ENCODE peak calls at places on chromosomes 5 and 9, in nine cellular contexts. E is aorta; U is tibial nerve; S is foreskin keratinocyte; T is trophoblast cell; B is CD8-positive, alpha-beta memory T cell; C is A673; I is uterus; Y is fibroblast of lung. L is an unnamed sample.

GRCh38 chr5:157236423-157236822 is 29.5 kb upstream of the CYFIP2 start:
- DNase-seq in E (no peak), U (no peak), S (no peak), T (no peak), B (no peak), C (no peak), I (no peak), Y (no peak), L (no peak)

GRCh38 chr5:862367-863243 is 11.8 kb upstream of the ZDHHC11 start:
- DNase-seq in E (no peak), U (no peak), S (no peak), T (peak), B (no peak), C (no peak), I (no peak), Y (peak), L (peak)

GRCh38 chr9:34382879-34383278 is 6.2 kb upstream of the MYORG start:
- DNase-seq in E (no peak), U (no peak), S (no peak), T (no peak), B (no peak), C (no peak), I (no peak), Y (no peak), L (no peak)

GRCh38 chr5:116864157-116864837 is 289.7 kb upstream of the SEMA6A start:
- DNase-seq in E (no peak), U (no peak), S (no peak), T (no peak), B (no peak), C (no peak), I (no peak), Y (peak), L (no peak)

GRCh38 chr5:174563899-174564298 is 160.5 kb upstream of the MSX2 start:
- DNase-seq in E (no peak), U (no peak), S (no peak), T (no peak), B (no peak), C (no peak), I (no peak), Y (no peak), L (no peak)

GRCh38 chr9:88936668-88937067 is 54.6 kb upstream of the S1PR3 start:
- DNase-seq in E (no peak), U (peak), S (no peak), T (no peak), B (no peak), C (no peak), I (peak), Y (peak), L (no peak)

GRCh38 chr5:163407034-163407652 is 30.3 kb upstream of the CCNG1 start:
- DNase-seq in E (no peak), U (no peak), S (no peak), T (no peak), B (no peak), C (peak), I (no peak), Y (peak), L (peak)

GRCh38 chr5:88684136-88684500 is 198.9 kb downstream of the MEF2C start:
- DNase-seq in E (no peak), U (no peak), S (no peak), T (no peak), B (no peak), C (no peak), I (no peak), Y (no peak), L (no peak)

GRCh38 chr5:131277875-131278795 is 14.3 kb downstream of the CDC42SE2 start:
- DNase-seq in E (no peak), U (no peak), S (no peak), T (no peak), B (peak), C (no peak), I (no peak), Y (no peak), L (no peak)

GRCh38 chr5:118768607-118769175 is 219.7 kb downstream of the DTWD2 start:
- DNase-seq in E (no peak), U (no peak), S (no peak), T (no peak), B (no peak), C (no peak), I (no peak), Y (no peak), L (no peak)

GRCh38 chr5:69030663-69031062 is 63.2 kb upstream of the SLC30A5 start:
- DNase-seq in E (no peak), U (no peak), S (no peak), T (no peak), B (no peak), C (peak), I (no peak), Y (no peak), L (no peak)

GRCh38 chr9:114288233-114289051 is 34.5 kb upstream of the ORM1 start:
- DNase-seq in E (peak), U (peak), S (peak), T (peak), B (no peak), C (no peak), I (peak), Y (peak), L (peak)

GRCh38 chr5:113171520-113171919 is 194.9 kb downstream of the DCP2 start:
- DNase-seq in E (no peak), U (no peak), S (no peak), T (no peak), B (no peak), C (no peak), I (no peak), Y (no peak), L (no peak)

GRCh38 chr5:74201334-74202081 is 439.0 kb downstream of the ENC1 start:
- DNase-seq in E (no peak), U (peak), S (peak), T (no peak), B (no peak), C (peak), I (no peak), Y (peak), L (peak)

GRCh38 chr5:107538331-107539162 is 132.2 kb downstream of the EFNA5 start:
- DNase-seq in E (no peak), U (no peak), S (no peak), T (peak), B (no peak), C (peak), I (no peak), Y (peak), L (no peak)

GRCh38 chr9:11142965-11143738 is 530.4 kb upstream of the PTPRD start:
- DNase-seq in E (no peak), U (no peak), S (no peak), T (no peak), B (no peak), C (no peak), I (no peak), Y (no peak), L (peak)

GRCh38 chr5:685262-686171 is 7.6 kb downstream of the TPPP start:
- DNase-seq in E (peak), U (no peak), S (no peak), T (no peak), B (no peak), C (no peak), I (peak), Y (no peak), L (no peak)

GRCh38 chr5:143976055-143976454 is 164.1 kb downstream of the HMHB1 start:
- DNase-seq in E (no peak), U (no peak), S (no peak), T (no peak), B (no peak), C (no peak), I (no peak), Y (peak), L (peak)

GRCh38 chr5:142016576-142016975 is 3.7 kb upstream of the GNPDA1 start:
- DNase-seq in E (no peak), U (no peak), S (no peak), T (no peak), B (peak), C (no peak), I (no peak), Y (no peak), L (no peak)

GRCh38 chr9:107465467-107466451 is 23.8 kb downstream of the KLF4 start:
- DNase-seq in E (peak), U (peak), S (no peak), T (peak), B (no peak), C (peak), I (peak), Y (peak), L (peak)

GRCh38 chr5:96565843-96566242 is 96.3 kb upstream of the CAST start:
- DNase-seq in E (no peak), U (no peak), S (peak), T (no peak), B (no peak), C (peak), I (no peak), Y (peak), L (peak)

GRCh38 chr5:51652980-51653379 is 269.7 kb downstream of the ISL1 start:
- DNase-seq in E (no peak), U (no peak), S (peak), T (no peak), B (no peak), C (no peak), I (no peak), Y (peak), L (peak)

GRCh38 chr9:106583751-106584150 is 279.2 kb upstream of the ZNF462 start:
- DNase-seq in E (no peak), U (no peak), S (peak), T (no peak), B (no peak), C (no peak), I (no peak), Y (peak), L (peak)

GRCh38 chr5:136046231-136046630 is 17.4 kb downstream of the TGFBI start:
- DNase-seq in E (peak), U (no peak), S (no peak), T (no peak), B (no peak), C (no peak), I (no peak), Y (no peak), L (no peak)

GRCh38 chr9:75033789-75034473 is 5.8 kb upstream of the CARNMT1 start:
- DNase-seq in E (no peak), U (no peak), S (no peak), T (no peak), B (no peak), C (no peak), I (no peak), Y (no peak), L (no peak)

GRCh38 chr9:135570456-135570855 is 8.9 kb downstream of the PAEP start:
- DNase-seq in E (no peak), U (no peak), S (no peak), T (no peak), B (no peak), C (no peak), I (no peak), Y (no peak), L (no peak)

GRCh38 chr9:93096131-93096802 is at the start of gene CARD19:
- DNase-seq in E (peak), U (peak), S (no peak), T (peak), B (peak), C (no peak), I (peak), Y (peak), L (peak)

GRCh38 chr5:10760033-10760975 is 730 bp downstream of the DAP start:
- DNase-seq in E (no peak), U (no peak), S (no peak), T (peak), B (peak), C (peak), I (peak), Y (peak), L (peak)

GRCh38 chr5:111931658-111932057 is 174.7 kb upstream of the NREP start:
- DNase-seq in E (no peak), U (no peak), S (no peak), T (no peak), B (no peak), C (no peak), I (no peak), Y (peak), L (no peak)

GRCh38 chr9:121266906-121267650 is 884 bp upstream of the GSN start:
- DNase-seq in E (no peak), U (no peak), S (no peak), T (no peak), B (no peak), C (no peak), I (peak), Y (peak), L (no peak)
- H3K27ac ChIP-seq in E (no peak), U (peak), S (peak), T (no peak), B (no peak), C (no peak), I (peak), Y (no peak), L (no peak)

DNA sequence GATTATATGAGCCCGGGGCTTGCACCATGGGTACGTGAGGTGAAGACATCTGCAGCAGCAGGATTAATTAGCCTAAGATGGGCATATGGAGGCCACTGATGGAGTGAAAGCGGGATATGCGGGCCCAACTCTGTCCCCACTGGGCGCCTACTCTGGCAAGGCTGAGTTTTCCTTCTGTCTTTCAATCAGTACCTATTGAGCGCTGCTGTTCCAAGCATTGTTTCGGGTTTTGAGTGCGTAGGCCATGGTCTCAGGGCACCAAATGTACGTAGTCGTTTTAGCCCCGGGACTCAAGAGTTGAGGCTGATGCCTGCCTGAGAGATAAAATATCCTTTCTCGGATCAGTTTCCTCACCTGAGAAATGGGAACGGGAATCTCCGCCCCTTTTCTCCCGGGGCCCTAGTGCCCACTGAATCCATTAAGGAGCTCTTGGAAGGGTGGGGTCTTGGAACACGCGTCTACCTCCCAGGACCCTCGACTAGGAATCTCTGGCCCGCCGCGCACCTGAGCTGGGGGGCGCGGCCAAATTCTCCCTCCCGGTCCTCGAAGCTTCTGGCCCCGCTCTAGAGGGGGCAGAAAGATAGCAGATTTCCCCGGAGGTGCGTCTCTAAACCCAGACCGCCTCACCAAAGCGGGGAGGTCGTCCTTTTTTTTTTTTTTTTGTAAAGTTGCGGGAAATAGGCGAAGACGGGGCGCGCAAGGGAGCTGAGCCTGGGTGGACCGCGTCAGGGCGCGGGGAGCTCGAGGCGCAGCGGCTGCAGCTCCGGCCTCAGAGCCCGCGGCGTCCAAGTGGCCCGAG is 544 bp upstream of the CXXC5 start:
- DNase-seq in E (peak), U (no peak), S (no peak), T (no peak), B (no peak), C (no peak), I (no peak), Y (no peak), L (no peak)
- H3K27ac ChIP-seq in E (no peak), U (peak), S (no peak), T (peak), B (peak), C (no peak), I (peak), Y (no peak), L (no peak)

DNA sequence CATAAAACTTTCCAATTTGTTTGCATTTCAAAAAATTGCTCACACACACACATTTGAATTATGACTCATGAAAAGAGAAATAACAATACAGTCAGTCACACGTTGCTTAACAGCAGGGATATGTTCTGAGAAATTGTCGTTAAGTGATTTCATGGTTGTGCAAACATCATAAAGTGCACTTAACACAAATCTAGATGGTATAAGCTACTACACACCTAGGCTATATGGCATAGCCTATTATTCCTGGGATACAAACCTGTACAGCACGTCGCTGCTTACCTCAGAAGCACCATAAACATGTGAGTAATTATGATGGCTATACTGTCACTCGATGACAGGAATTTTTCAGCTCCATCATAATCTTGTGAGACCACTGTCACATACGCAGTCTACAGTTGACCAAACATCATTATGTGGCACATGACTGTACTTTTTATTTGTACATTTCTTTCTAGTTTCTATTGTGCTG is 378.2 kb downstream of the ACTL7B start:
- DNase-seq in E (no peak), U (no peak), S (peak), T (no peak), B (no peak), C (no peak), I (no peak), Y (peak), L (peak)
- H3K27ac ChIP-seq in E (no peak), U (peak), S (peak), T (no peak), B (no peak), C (no peak), I (no peak), Y (peak), L (peak)

GRCh38 chr5:159628703-159629102 is 287.6 kb upstream of the ADRA1B start:
- DNase-seq in E (no peak), U (no peak), S (no peak), T (no peak), B (no peak), C (no peak), I (no peak), Y (no peak), L (no peak)
- H3K27ac ChIP-seq in E (no peak), U (no peak), S (no peak), T (no peak), B (no peak), C (no peak), I (no peak), Y (no peak), L (no peak)

GRCh38 chr5:134053314-134053839 is 48.6 kb upstream of the VDAC1 start:
- DNase-seq in E (no peak), U (no peak), S (no peak), T (no peak), B (no peak), C (no peak), I (no peak), Y (no peak), L (no peak)
- H3K27ac ChIP-seq in E (no peak), U (peak), S (no peak), T (no peak), B (no peak), C (peak), I (no peak), Y (no peak), L (peak)